ENCODE peak calls at places on chromosomes 6 and 20, in six cellular contexts. K is HFF-Myc, T is nephron progenitor cell, L is AG09309, W is psoas muscle, M is keratinocyte. Q is an unnamed sample.

GRCh38 chr6:118100763-118101162 is 193.7 kb downstream of the SLC35F1 start:
- DNase-seq in K (no peak), T (no peak), L (no peak), W (no peak), M (no peak), Q (no peak)

GRCh38 chr6:134080171-134080795 is 27.9 kb upstream of the SLC2A12 start:
- DNase-seq in K (no peak), T (no peak), L (no peak), W (no peak), M (no peak), Q (no peak)

GRCh38 chr20:561437-562231 is 18.0 kb upstream of the CSNK2A1 start:
- DNase-seq in K (peak), T (peak), L (peak), W (peak), M (no peak), Q (peak)

GRCh38 chr20:4896971-4897497 is 104.3 kb downstream of the SLC23A2 start:
- DNase-seq in K (no peak), T (no peak), L (no peak), W (no peak), M (no peak), Q (no peak)

GRCh38 chr6:33896391-33897192 is 92.8 kb upstream of the MLN start:
- DNase-seq in K (no peak), T (no peak), L (no peak), W (peak), M (no peak), Q (no peak)

GRCh38 chr6:90044833-90045337 is 150.6 kb downstream of the GJA10 start:
- DNase-seq in K (peak), T (no peak), L (peak), W (no peak), M (no peak), Q (no peak)

GRCh38 chr6:11341867-11342266 is 109.4 kb upstream of the NEDD9 start:
- DNase-seq in K (no peak), T (no peak), L (no peak), W (no peak), M (no peak), Q (no peak)

GRCh38 chr6:25253371-25253770 is 25.8 kb upstream of the CARMIL1 start:
- DNase-seq in K (no peak), T (no peak), L (no peak), W (no peak), M (no peak), Q (no peak)

GRCh38 chr20:58747400-58747672 is 54.7 kb downstream of the NPEPL1 start:
- DNase-seq in K (no peak), T (no peak), L (no peak), W (no peak), M (no peak), Q (no peak)

GRCh38 chr6:113636357-113636824 is 220.8 kb upstream of the MARCKS start:
- DNase-seq in K (no peak), T (no peak), L (no peak), W (no peak), M (no peak), Q (no peak)

GRCh38 chr6:7267071-7267470 is 45.9 kb downstream of the SSR1 start:
- DNase-seq in K (no peak), T (no peak), L (no peak), W (no peak), M (no peak), Q (no peak)

GRCh38 chr20:33910529-33911327 is 83.0 kb upstream of the RALY start:
- DNase-seq in K (no peak), T (no peak), L (no peak), W (no peak), M (no peak), Q (no peak)

GRCh38 chr20:13800728-13801134 is 15.9 kb downstream of the NDUFAF5 start:
- DNase-seq in K (peak), T (no peak), L (peak), W (peak), M (peak), Q (peak)

GRCh38 chr6:144346719-144347446 is 61.7 kb downstream of the UTRN start:
- DNase-seq in K (peak), T (no peak), L (no peak), W (no peak), M (no peak), Q (peak)

GRCh38 chr20:51400051-51400926 is 142.2 kb downstream of the NFATC2 start:
- DNase-seq in K (no peak), T (no peak), L (no peak), W (no peak), M (no peak), Q (no peak)

GRCh38 chr6:4256969-4257368 is 121.6 kb upstream of the ECI2 start:
- DNase-seq in K (no peak), T (no peak), L (peak), W (no peak), M (no peak), Q (no peak)

GRCh38 chr6:111589366-111589765 is 16.3 kb downstream of the TRAF3IP2 start:
- DNase-seq in K (no peak), T (no peak), L (peak), W (peak), M (no peak), Q (peak)

GRCh38 chr6:73798592-73798991 is 102.6 kb downstream of the CD109 start:
- DNase-seq in K (peak), T (no peak), L (peak), W (no peak), M (no peak), Q (peak)

GRCh38 chr6:73800997-73801396 is 105.0 kb downstream of the CD109 start:
- DNase-seq in K (no peak), T (no peak), L (no peak), W (no peak), M (no peak), Q (no peak)

GRCh38 chr6:73802366-73802765 is 106.4 kb downstream of the CD109 start:
- DNase-seq in K (no peak), T (no peak), L (no peak), W (no peak), M (no peak), Q (no peak)

GRCh38 chr6:73801652-73802268 is 105.8 kb downstream of the CD109 start:
- DNase-seq in K (no peak), T (no peak), L (no peak), W (no peak), M (no peak), Q (no peak)

DNA sequence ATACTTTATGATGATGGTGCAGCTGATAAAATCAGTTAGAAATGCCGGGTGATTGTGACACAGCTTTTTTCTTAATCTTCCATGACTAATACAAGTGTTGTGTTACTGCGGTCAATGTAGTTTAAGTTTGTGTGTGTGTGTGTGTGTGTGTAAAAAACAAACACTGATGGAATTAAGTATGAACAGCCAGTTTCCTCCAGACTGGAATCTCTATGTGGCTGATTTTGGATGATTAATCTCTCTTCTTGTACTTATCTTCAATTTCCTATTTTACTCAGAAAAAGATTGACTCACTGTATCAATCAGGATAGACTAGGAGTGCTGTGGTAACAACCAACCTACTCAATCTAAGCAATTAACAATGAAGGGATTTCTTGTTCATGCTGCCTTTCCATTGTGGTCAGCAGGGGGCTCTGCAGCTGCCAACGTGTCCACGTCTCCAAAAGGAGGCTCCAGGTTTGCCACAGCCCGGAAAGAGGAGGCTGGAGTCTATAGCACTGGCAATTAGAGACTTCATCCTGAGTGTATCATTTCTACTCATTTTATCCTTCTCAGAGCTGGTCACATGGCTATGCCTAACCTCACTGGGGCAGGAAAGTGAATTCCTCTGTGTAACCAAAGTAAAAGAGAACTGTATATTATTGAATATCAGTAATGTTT is 107.7 kb downstream of the CD109 start:
- DNase-seq in K (peak), T (peak), L (peak), W (no peak), M (no peak), Q (peak)
- TF ChIP-seq CTCF in K (peak), T (peak), L (peak), W (peak), M (peak), Q (peak)

GRCh38 chr6:158629376-158630221 is 14.9 kb downstream of the DYNLT1 start:
- DNase-seq in K (no peak), T (peak), L (no peak), W (peak), M (no peak), Q (no peak)
- TF ChIP-seq CTCF in K (no peak), T (peak), L (no peak), W (peak), M (peak), Q (no peak)

DNA sequence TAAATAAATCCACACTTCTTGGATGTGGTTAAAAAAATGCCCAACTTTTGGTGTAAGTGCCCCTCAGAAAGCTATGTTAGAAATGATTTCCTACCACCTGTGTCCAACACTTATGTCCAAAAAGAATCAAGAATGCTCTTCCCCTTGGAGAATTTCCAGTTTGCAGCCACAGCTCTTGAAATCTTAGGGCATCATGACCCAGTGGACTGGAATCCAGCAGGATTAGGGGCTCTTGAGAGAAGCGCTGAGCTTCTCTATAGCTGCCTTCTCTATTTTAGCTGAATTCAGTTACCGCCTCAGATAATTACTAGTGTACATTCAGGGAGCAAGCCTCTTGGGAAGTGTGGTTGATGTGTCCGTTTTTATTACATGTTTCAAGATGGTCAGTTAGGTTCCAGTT is 2.5 kb downstream of the PHACTR1 start:
- DNase-seq in K (no peak), T (no peak), L (no peak), W (no peak), M (no peak), Q (no peak)
- TF ChIP-seq CTCF in K (no peak), T (no peak), L (no peak), W (no peak), M (no peak), Q (no peak)

GRCh38 chr6:83221886-83222479 is 28.8 kb downstream of the RWDD2A start:
- DNase-seq in K (peak), T (no peak), L (no peak), W (no peak), M (no peak), Q (no peak)
- TF ChIP-seq CTCF in K (peak), T (peak), L (peak), W (peak), M (peak), Q (peak)